ENCODE peak calls at places on chromosomes 3 and 15, in seven cellular contexts. One of them, this sample, is unnamed.

GRCh38 chr3:43104039-43104438 is 1.8 kb downstream of the POMGNT2 start:
- DNase-seq in NCI-H1436: no peak
- DNase-seq in AG08395: no peak
- DNase-seq in GF-D8: no peak
- DNase-seq in endothelial cell: no peak
- DNase-seq in non-pigmented ciliary epithelial cell: no peak
- DNase-seq in SW480: no peak
- DNase-seq in this sample: no peak

GRCh38 chr3:105518806-105519418 is 152.2 kb downstream of the ALCAM start:
- DNase-seq in NCI-H1436: peak
- DNase-seq in AG08395: peak
- DNase-seq in GF-D8: peak
- DNase-seq in endothelial cell: peak
- DNase-seq in non-pigmented ciliary epithelial cell: no peak
- DNase-seq in SW480: peak
- DNase-seq in this sample: peak

GRCh38 chr15:76994001-76994400 is 925 bp upstream of the PSTPIP1 start:
- DNase-seq in NCI-H1436: no peak
- DNase-seq in AG08395: no peak
- DNase-seq in GF-D8: no peak
- DNase-seq in endothelial cell: no peak
- DNase-seq in non-pigmented ciliary epithelial cell: no peak
- DNase-seq in SW480: no peak
- DNase-seq in this sample: no peak

GRCh38 chr3:57160046-57160730 is 5.0 kb downstream of the IL17RD start:
- DNase-seq in NCI-H1436: no peak
- DNase-seq in AG08395: no peak
- DNase-seq in GF-D8: no peak
- DNase-seq in endothelial cell: no peak
- DNase-seq in non-pigmented ciliary epithelial cell: no peak
- DNase-seq in SW480: no peak
- DNase-seq in this sample: no peak

GRCh38 chr3:147409143-147410121 is at the start of gene ZIC1:
- DNase-seq in NCI-H1436: no peak
- DNase-seq in AG08395: peak
- DNase-seq in GF-D8: no peak
- DNase-seq in endothelial cell: no peak
- DNase-seq in non-pigmented ciliary epithelial cell: peak
- DNase-seq in SW480: no peak
- DNase-seq in this sample: no peak

GRCh38 chr15:58221591-58222241 is 83.5 kb downstream of the AQP9 start:
- DNase-seq in NCI-H1436: no peak
- DNase-seq in AG08395: peak
- DNase-seq in GF-D8: no peak
- DNase-seq in endothelial cell: peak
- DNase-seq in non-pigmented ciliary epithelial cell: no peak
- DNase-seq in SW480: peak
- DNase-seq in this sample: peak

GRCh38 chr3:127667119-127667681 is 5.6 kb upstream of the ABTB1 start:
- DNase-seq in NCI-H1436: no peak
- DNase-seq in AG08395: no peak
- DNase-seq in GF-D8: no peak
- DNase-seq in endothelial cell: no peak
- DNase-seq in non-pigmented ciliary epithelial cell: no peak
- DNase-seq in SW480: no peak
- DNase-seq in this sample: no peak

GRCh38 chr3:90016492-90017065 is 909.2 kb downstream of the EPHA3 start:
- DNase-seq in NCI-H1436: no peak
- DNase-seq in AG08395: no peak
- DNase-seq in GF-D8: no peak
- DNase-seq in endothelial cell: no peak
- DNase-seq in non-pigmented ciliary epithelial cell: no peak
- DNase-seq in SW480: peak
- DNase-seq in this sample: no peak

GRCh38 chr15:45168751-45169551 is 18.8 kb downstream of the SHF start:
- DNase-seq in NCI-H1436: no peak
- DNase-seq in AG08395: no peak
- DNase-seq in GF-D8: no peak
- DNase-seq in endothelial cell: no peak
- DNase-seq in non-pigmented ciliary epithelial cell: no peak
- DNase-seq in SW480: no peak
- DNase-seq in this sample: no peak

GRCh38 chr3:55497250-55497649 is 10.1 kb upstream of the WNT5A start:
- DNase-seq in NCI-H1436: no peak
- DNase-seq in AG08395: no peak
- DNase-seq in GF-D8: no peak
- DNase-seq in endothelial cell: no peak
- DNase-seq in non-pigmented ciliary epithelial cell: no peak
- DNase-seq in SW480: no peak
- DNase-seq in this sample: no peak

GRCh38 chr3:78430741-78431140 is 1337.1 kb downstream of the ROBO1 start:
- DNase-seq in NCI-H1436: no peak
- DNase-seq in AG08395: no peak
- DNase-seq in GF-D8: no peak
- DNase-seq in endothelial cell: no peak
- DNase-seq in non-pigmented ciliary epithelial cell: no peak
- DNase-seq in SW480: no peak
- DNase-seq in this sample: no peak

GRCh38 chr15:42490246-42490742 is 647 bp downstream of the ZNF106 start:
- DNase-seq in NCI-H1436: no peak
- DNase-seq in AG08395: peak
- DNase-seq in GF-D8: no peak
- DNase-seq in endothelial cell: no peak
- DNase-seq in non-pigmented ciliary epithelial cell: no peak
- DNase-seq in SW480: no peak
- DNase-seq in this sample: peak

GRCh38 chr15:31360843-31361763 is 34.5 kb downstream of the KLF13 start:
- DNase-seq in NCI-H1436: peak
- DNase-seq in AG08395: no peak
- DNase-seq in GF-D8: peak
- DNase-seq in endothelial cell: no peak
- DNase-seq in non-pigmented ciliary epithelial cell: no peak
- DNase-seq in SW480: no peak
- DNase-seq in this sample: peak

GRCh38 chr15:59237854-59238252 is 31.2 kb downstream of the LDHAL6B start:
- DNase-seq in NCI-H1436: no peak
- DNase-seq in AG08395: no peak
- DNase-seq in GF-D8: no peak
- DNase-seq in endothelial cell: no peak
- DNase-seq in non-pigmented ciliary epithelial cell: no peak
- DNase-seq in SW480: no peak
- DNase-seq in this sample: no peak